ENCODE peak calls at places on chromosome X, in seven cellular contexts. K is psoas muscle, P is HAP-1, H is testis, O is thoracic aorta, L is mesendoderm, Q is fibroblast of lung. R is an unnamed sample.

GRCh38 chrX:27555514-27555913 is 34.6 kb upstream of the DCAF8L2 start:
- DNase-seq in O (no peak), L (peak; percentile 50), K (no peak), Q (peak; percentile 3), P (peak; percentile 53), H (no peak), R (peak; percentile 56)

GRCh38 chrX:13094780-13095425 is 50.5 kb upstream of the FAM9C start:
- DNase-seq in K (no peak), H (peak; percentile 24), O (no peak), Q (peak; percentile 76), L (no peak), P (no peak), R (peak; percentile 70)

GRCh38 chrX:24464836-24465523 is at the start of gene PDK3:
- DNase-seq in Q (peak; percentile 77), O (peak; percentile 38), L (peak; percentile 92), H (peak; percentile 89), P (peak; percentile 94), K (peak; percentile 92), R (peak; percentile 97)

GRCh38 chrX:46788902-46789301 is 30.0 kb upstream of the SLC9A7 start:
- DNase-seq in H (no peak), K (no peak), Q (peak; percentile 86), P (peak; percentile 51), L (peak; percentile 56), O (no peak), R (no peak)

GRCh38 chrX:103404225-103405008 is 28.1 kb downstream of the BEX3 start:
- DNase-seq in L (peak; percentile 94), H (peak; percentile 89), P (peak; percentile 81), O (peak; percentile 49), K (peak; percentile 68), Q (peak; percentile 88), R (peak; percentile 93)

GRCh38 chrX:132031867-132032266 is 8.8 kb downstream of the STK26 start:
- DNase-seq in L (no peak), H (no peak), K (no peak), Q (no peak), O (no peak), P (no peak), R (no peak)

GRCh38 chrX:71870337-71871098 is 40.1 kb upstream of the NHSL2 start:
- DNase-seq in K (no peak), H (peak; percentile 20), O (no peak), Q (peak; percentile 45), L (peak; percentile 80), P (peak; percentile 11), R (peak; percentile 19)

GRCh38 chrX:31063114-31063513 is 8.7 kb downstream of the FTHL17 start:
- DNase-seq in O (no peak), Q (no peak), K (no peak), H (no peak), L (no peak), P (no peak), R (no peak)

GRCh38 chrX:103688949-103689348 is 2.5 kb upstream of the MORF4L2 start:
- DNase-seq in O (no peak), L (peak; percentile 11), Q (peak; percentile 24), P (peak; percentile 59), K (no peak), H (no peak), R (peak; percentile 59)

GRCh38 chrX:96906741-96907140 is 23.0 kb downstream of the RPA4 start:
- DNase-seq in P (no peak), Q (peak; percentile 72), H (no peak), O (no peak), K (no peak), L (no peak), R (peak; percentile 39)

GRCh38 chrX:148441387-148441786 is 59.0 kb upstream of the AFF2 start:
- DNase-seq in K (no peak), O (no peak), P (peak; percentile 88), L (peak; percentile 4), H (no peak), Q (no peak), R (no peak)

GRCh38 chrX:54447461-54447860 is 7.3 kb downstream of the TSR2 start:
- DNase-seq in P (peak; percentile 32), O (no peak), H (peak; percentile 28), K (no peak), L (peak; percentile 64), Q (peak; percentile 21), R (peak; percentile 23)

GRCh38 chrX:31128849-31129248 is 57.0 kb upstream of the FTHL17 start:
- DNase-seq in P (no peak), K (no peak), H (no peak), Q (no peak), L (no peak), O (no peak), R (no peak)

GRCh38 chrX:40579139-40579538 is 1.6 kb upstream of the ATP6AP2 start:
- DNase-seq in H (no peak), O (no peak), L (no peak), K (no peak), Q (no peak), P (no peak), R (no peak)

GRCh38 chrX:27882695-27883094 is 74.9 kb downstream of the MAGEB10 start:
- DNase-seq in L (no peak), H (no peak), O (no peak), Q (no peak), P (no peak), K (no peak), R (no peak)

GRCh38 chrX:129773649-129774458 is 5.9 kb upstream of the SASH3 start:
- DNase-seq in H (no peak), L (no peak), P (no peak), K (peak; percentile 3), O (no peak), Q (no peak), R (no peak)

GRCh38 chrX:129768586-129769466 is 10.9 kb upstream of the SASH3 start:
- DNase-seq in H (no peak), K (peak; percentile 14), Q (peak; percentile 48), L (no peak), O (no peak), P (no peak), R (peak; percentile 75)

GRCh38 chrX:129769467-129770154 is 10.1 kb upstream of the SASH3 start:
- DNase-seq in L (no peak), P (no peak), H (no peak), K (peak; percentile 46), Q (peak; percentile 6), O (no peak), R (no peak)

GRCh38 chrX:129771266-129771995 is 8.3 kb upstream of the SASH3 start:
- DNase-seq in L (no peak), O (no peak), P (no peak), K (peak; percentile 26), H (no peak), Q (no peak), R (no peak)

GRCh38 chrX:129772796-129773431 is 6.8 kb upstream of the SASH3 start:
- DNase-seq in L (no peak), P (no peak), Q (no peak), H (peak; percentile 18), K (peak; percentile 79), O (no peak), R (no peak)
- H3K4me1 ChIP-seq in L (no peaks in the 10 kb centered on the region), P (no peaks in the 10 kb centered on the region), Q (no peaks in the 10 kb centered on the region), H (no peaks in the 10 kb centered on the region), K (no peaks in the 10 kb centered on the region), O (no peaks in the 10 kb centered on the region), R (no peaks in the 10 kb centered on the region)

DNA sequence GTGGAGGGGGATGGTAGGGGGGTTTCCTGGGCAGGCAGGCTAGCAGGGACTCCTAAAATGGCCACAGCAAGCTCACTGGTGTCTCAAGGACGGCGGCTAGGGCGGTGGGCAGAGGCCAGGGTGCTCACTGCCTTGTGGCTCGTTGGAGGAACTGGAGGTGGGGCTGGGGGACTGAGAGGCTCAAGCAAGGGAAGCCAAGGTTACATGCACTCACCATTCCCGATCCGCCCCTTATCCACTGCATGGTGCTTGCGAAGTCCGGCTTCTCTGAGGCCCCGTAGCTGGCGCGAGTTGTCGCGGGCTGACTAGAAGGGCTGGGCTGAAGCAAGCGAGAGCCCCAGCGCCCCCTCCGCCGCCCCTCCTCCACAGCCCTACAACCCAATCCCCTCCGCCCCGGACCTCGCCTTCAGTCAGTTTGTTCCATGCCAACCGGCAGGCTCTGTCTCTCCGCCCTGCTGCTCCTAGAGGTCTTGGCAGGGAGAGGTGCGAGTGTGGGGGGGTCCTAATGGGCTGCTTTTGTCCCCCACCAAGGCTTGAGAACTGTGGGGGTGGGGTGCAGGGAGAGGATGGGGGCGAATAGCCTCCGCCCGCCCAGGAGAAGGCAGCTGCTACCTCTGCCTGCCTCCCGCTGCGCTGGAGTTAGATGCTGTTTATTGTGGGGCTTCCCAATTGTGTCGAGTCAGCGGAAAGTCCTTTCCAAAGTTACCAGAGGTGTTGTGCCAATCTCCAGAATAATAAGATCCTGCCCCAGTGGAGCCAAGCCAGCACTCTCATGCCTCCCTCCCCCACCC is at the start of gene ARHGEF9:
- DNase-seq in L (peak; percentile 78), Q (peak; percentile 3), K (peak; percentile 55), P (no peak), H (peak; percentile 18), O (no peak), R (peak; percentile 73)
- H3K4me3 ChIP-seq in L (no peak within 1 kb of the TSS), Q (peak within 1 kb of the TSS; percentile 5), K (peak within 1 kb of the TSS; percentile 52), P (no peak within 1 kb of the TSS), H (peak within 1 kb of the TSS; percentile 59), O (peak within 1 kb of the TSS; percentile 80), R (peak within 1 kb of the TSS; percentile 41)

GRCh38 chrX:48937065-48937907 is 18.5 kb upstream of the PIM2 start:
- DNase-seq in Q (peak; percentile 51), P (no peak), O (no peak), L (peak; percentile 70), K (peak; percentile 68), H (peak; percentile 32), R (peak; percentile 34)
- H3K4me1 ChIP-seq in Q (no peaks in the 10 kb centered on the region), P (no peaks in the 10 kb centered on the region), O (peaks cover 5% of the 10 kb centered on the region), L (no peaks in the 10 kb centered on the region), K (peaks cover 6% of the 10 kb centered on the region), H (no peaks in the 10 kb centered on the region), R (no peaks in the 10 kb centered on the region)

GRCh38 chrX:150365051-150365952 is 2.2 kb downstream of the MAMLD1 start:
- DNase-seq in O (no peak), K (peak; percentile 87), H (peak; percentile 71), P (peak; percentile 67), Q (peak; percentile 58), L (peak; percentile 51), R (peak; percentile 72)

GRCh38 chrX:150362599-150363481 is at the start of gene MAMLD1:
- DNase-seq in P (peak; percentile 63), O (peak; percentile 54), L (peak; percentile 49), K (peak; percentile 85), H (peak; percentile 64), Q (peak; percentile 85), R (peak; percentile 81)

GRCh38 chrX:150365953-150366911 is 3.1 kb downstream of the MAMLD1 start:
- DNase-seq in P (peak; percentile 79), Q (peak; percentile 54), K (peak; percentile 62), O (no peak), H (peak; percentile 85), L (peak; percentile 55), R (peak; percentile 53)

GRCh38 chrX:150363561-150364346 is 637 bp downstream of the MAMLD1 start:
- DNase-seq in P (peak; percentile 31), Q (peak; percentile 43), O (no peak), L (peak; percentile 34), K (peak; percentile 63), H (no peak), R (peak; percentile 45)

DNA sequence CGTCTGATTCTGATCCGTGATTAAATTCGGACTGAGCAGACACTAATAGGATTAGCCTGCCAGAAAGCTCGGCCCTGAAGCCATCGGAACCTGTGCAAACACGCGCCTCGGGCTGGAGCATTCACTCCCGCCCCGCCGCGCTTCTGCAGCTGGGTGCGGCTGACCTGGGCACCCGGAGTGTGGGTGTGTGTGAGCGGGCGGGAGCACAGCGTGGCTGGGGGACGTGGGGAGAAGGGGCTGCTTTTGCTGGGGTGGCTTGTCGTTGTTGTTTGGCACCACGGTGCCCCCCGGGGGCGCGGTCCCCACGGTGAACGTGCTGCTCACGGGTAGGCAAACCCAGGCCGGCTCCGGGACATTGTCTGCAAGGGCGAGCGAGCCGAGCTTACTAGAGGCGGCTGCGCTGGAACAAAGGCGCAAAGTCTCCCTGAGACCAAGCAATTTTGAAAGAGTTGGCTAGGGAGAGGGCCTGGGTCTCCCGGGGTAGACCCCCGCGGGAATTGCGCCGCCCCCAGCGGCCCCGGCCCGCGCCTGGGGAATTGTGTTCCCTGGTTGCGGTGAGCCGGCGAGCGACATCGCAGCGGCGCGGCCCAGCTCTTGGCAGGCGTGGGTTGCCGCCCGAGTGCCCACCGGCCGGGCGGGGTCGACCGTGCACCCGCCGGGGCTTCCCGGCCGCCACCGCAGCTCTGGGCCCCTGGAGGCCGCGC is 1.4 kb downstream of the MAMLD1 start:
- DNase-seq in Q (peak; percentile 23), L (peak; percentile 14), P (peak; percentile 15), K (no peak), H (no peak), O (no peak), R (peak; percentile 33)
- H3K4me3 ChIP-seq in Q (peak overlapping the region; percentile 69), L (peak overlapping the region; percentile 53), P (peak overlapping the region; percentile 52), K (peak overlapping the region; percentile 72), H (peak overlapping the region; percentile 74), O (peak overlapping the region; percentile 84), R (peak overlapping the region; percentile 40)

R was measured in cardiac muscle cell.